ENCODE peak calls at places on chromosome 7, in eight cellular contexts. One of them, this sample, is unnamed.

GRCh38 chr7:99313204-99313573 is 12.5 kb upstream of the ARPC1A start:
- DNase-seq in CD8-positive, alpha-beta T cell: no peak
- DNase-seq in fibroblast of the aortic adventitia: no peak
- DNase-seq in ovary: no peak
- DNase-seq in AG04450: no peak
- DNase-seq in sigmoid colon: no peak
- DNase-seq in IMR-90: no peak
- DNase-seq in kidney epithelial cell: no peak
- DNase-seq in this sample: no peak

GRCh38 chr7:136869006-136869961 is 832 bp downstream of the CHRM2 start:
- DNase-seq in fibroblast of the aortic adventitia: no peak
- DNase-seq in sigmoid colon: peak; percentile 78
- DNase-seq in ovary: no peak
- DNase-seq in kidney epithelial cell: no peak
- DNase-seq in AG04450: no peak
- DNase-seq in IMR-90: peak; percentile 59
- DNase-seq in CD8-positive, alpha-beta T cell: no peak
- DNase-seq in this sample: peak; percentile 28

GRCh38 chr7:19117870-19118608 is 603 bp upstream of the TWIST1 start:
- DNase-seq in IMR-90: peak; percentile 21
- DNase-seq in fibroblast of the aortic adventitia: no peak
- DNase-seq in kidney epithelial cell: no peak
- DNase-seq in AG04450: no peak
- DNase-seq in CD8-positive, alpha-beta T cell: no peak
- DNase-seq in ovary: no peak
- DNase-seq in sigmoid colon: peak; percentile 66
- DNase-seq in this sample: peak; percentile 11

GRCh38 chr7:44196450-44196872 is 4.3 kb upstream of the YKT6 start:
- DNase-seq in sigmoid colon: peak; percentile 67
- DNase-seq in kidney epithelial cell: no peak
- DNase-seq in AG04450: no peak
- DNase-seq in fibroblast of the aortic adventitia: peak; percentile 73
- DNase-seq in IMR-90: peak; percentile 54
- DNase-seq in CD8-positive, alpha-beta T cell: no peak
- DNase-seq in ovary: no peak
- DNase-seq in this sample: peak; percentile 62

GRCh38 chr7:21099432-21099831 is 312.7 kb upstream of the SP8 start:
- DNase-seq in IMR-90: no peak
- DNase-seq in kidney epithelial cell: no peak
- DNase-seq in sigmoid colon: no peak
- DNase-seq in fibroblast of the aortic adventitia: no peak
- DNase-seq in CD8-positive, alpha-beta T cell: no peak
- DNase-seq in AG04450: no peak
- DNase-seq in ovary: no peak
- DNase-seq in this sample: no peak

GRCh38 chr7:54932818-54933543 is 85.8 kb upstream of the EGFR start:
- DNase-seq in kidney epithelial cell: peak; percentile 23
- DNase-seq in sigmoid colon: peak; percentile 84
- DNase-seq in ovary: peak; percentile 79
- DNase-seq in fibroblast of the aortic adventitia: peak; percentile 44
- DNase-seq in AG04450: peak; percentile 18
- DNase-seq in IMR-90: peak; percentile 66
- DNase-seq in CD8-positive, alpha-beta T cell: no peak
- DNase-seq in this sample: peak; percentile 60

GRCh38 chr7:133491846-133492652 is 239.2 kb downstream of the EXOC4 start:
- DNase-seq in kidney epithelial cell: peak; percentile 77
- DNase-seq in fibroblast of the aortic adventitia: peak; percentile 25
- DNase-seq in AG04450: no peak
- DNase-seq in ovary: no peak
- DNase-seq in IMR-90: peak; percentile 40
- DNase-seq in CD8-positive, alpha-beta T cell: no peak
- DNase-seq in sigmoid colon: no peak
- DNase-seq in this sample: peak; percentile 89

GRCh38 chr7:46003896-46004875 is 83.1 kb upstream of the IGFBP3 start:
- DNase-seq in ovary: no peak
- DNase-seq in fibroblast of the aortic adventitia: peak; percentile 60
- DNase-seq in IMR-90: peak; percentile 97
- DNase-seq in AG04450: peak; percentile 55
- DNase-seq in sigmoid colon: no peak
- DNase-seq in kidney epithelial cell: peak; percentile 82
- DNase-seq in CD8-positive, alpha-beta T cell: no peak
- DNase-seq in this sample: no peak

GRCh38 chr7:26857534-26858228 is 6.7 kb downstream of the SKAP2 start:
- DNase-seq in IMR-90: peak; percentile 67
- DNase-seq in AG04450: peak; percentile 34
- DNase-seq in ovary: peak; percentile 22
- DNase-seq in CD8-positive, alpha-beta T cell: no peak
- DNase-seq in sigmoid colon: peak; percentile 64
- DNase-seq in fibroblast of the aortic adventitia: no peak
- DNase-seq in kidney epithelial cell: no peak
- DNase-seq in this sample: peak; percentile 3

GRCh38 chr7:117072620-117073118 is 119.4 kb downstream of the ST7 start:
- DNase-seq in ovary: no peak
- DNase-seq in sigmoid colon: peak; percentile 71
- DNase-seq in fibroblast of the aortic adventitia: peak; percentile 63
- DNase-seq in IMR-90: peak; percentile 71
- DNase-seq in kidney epithelial cell: no peak
- DNase-seq in CD8-positive, alpha-beta T cell: no peak
- DNase-seq in AG04450: no peak
- DNase-seq in this sample: peak; percentile 47

GRCh38 chr7:139813689-139814088 is 15.4 kb upstream of the TBXAS1 start:
- DNase-seq in fibroblast of the aortic adventitia: no peak
- DNase-seq in IMR-90: no peak
- DNase-seq in CD8-positive, alpha-beta T cell: no peak
- DNase-seq in ovary: no peak
- DNase-seq in kidney epithelial cell: no peak
- DNase-seq in AG04450: no peak
- DNase-seq in sigmoid colon: no peak
- DNase-seq in this sample: no peak

GRCh38 chr7:13259908-13260307 is 572.5 kb downstream of the ARL4A start:
- DNase-seq in CD8-positive, alpha-beta T cell: no peak
- DNase-seq in kidney epithelial cell: no peak
- DNase-seq in AG04450: no peak
- DNase-seq in sigmoid colon: no peak
- DNase-seq in IMR-90: no peak
- DNase-seq in ovary: no peak
- DNase-seq in fibroblast of the aortic adventitia: no peak
- DNase-seq in this sample: no peak

GRCh38 chr7:114047889-114048288 is 129.1 kb upstream of the PPP1R3A start:
- DNase-seq in kidney epithelial cell: peak; percentile 48
- DNase-seq in AG04450: peak; percentile 42
- DNase-seq in IMR-90: peak; percentile 69
- DNase-seq in fibroblast of the aortic adventitia: peak; percentile 70
- DNase-seq in sigmoid colon: no peak
- DNase-seq in CD8-positive, alpha-beta T cell: no peak
- DNase-seq in ovary: no peak
- DNase-seq in this sample: peak; percentile 67

GRCh38 chr7:98669417-98670015 is 52.4 kb downstream of the NPTX2 start:
- DNase-seq in CD8-positive, alpha-beta T cell: no peak
- DNase-seq in sigmoid colon: no peak
- DNase-seq in AG04450: no peak
- DNase-seq in ovary: no peak
- DNase-seq in IMR-90: no peak
- DNase-seq in kidney epithelial cell: no peak
- DNase-seq in fibroblast of the aortic adventitia: no peak
- DNase-seq in this sample: no peak

GRCh38 chr7:143013473-143013872 is 13.5 kb downstream of the OR9A2 start:
- DNase-seq in ovary: no peak
- DNase-seq in AG04450: no peak
- DNase-seq in sigmoid colon: no peak
- DNase-seq in kidney epithelial cell: no peak
- DNase-seq in CD8-positive, alpha-beta T cell: no peak
- DNase-seq in fibroblast of the aortic adventitia: no peak
- DNase-seq in IMR-90: no peak
- DNase-seq in this sample: no peak

GRCh38 chr7:55546826-55547225 is 25.5 kb downstream of the VOPP1 start:
- DNase-seq in AG04450: no peak
- DNase-seq in ovary: no peak
- DNase-seq in fibroblast of the aortic adventitia: peak; percentile 75
- DNase-seq in IMR-90: peak; percentile 79
- DNase-seq in kidney epithelial cell: peak; percentile 78
- DNase-seq in CD8-positive, alpha-beta T cell: no peak
- DNase-seq in sigmoid colon: peak; percentile 80
- DNase-seq in this sample: peak; percentile 57

GRCh38 chr7:106045592-106045991 is 66.5 kb downstream of the SYPL1 start:
- DNase-seq in sigmoid colon: no peak
- DNase-seq in IMR-90: peak; percentile 59
- DNase-seq in CD8-positive, alpha-beta T cell: no peak
- DNase-seq in fibroblast of the aortic adventitia: peak; percentile 73
- DNase-seq in AG04450: peak; percentile 21
- DNase-seq in kidney epithelial cell: no peak
- DNase-seq in ovary: no peak
- DNase-seq in this sample: no peak

GRCh38 chr7:70410134-70410750 is 721.7 kb upstream of the GALNT17 start:
- DNase-seq in kidney epithelial cell: no peak
- DNase-seq in fibroblast of the aortic adventitia: no peak
- DNase-seq in AG04450: no peak
- DNase-seq in sigmoid colon: no peak
- DNase-seq in CD8-positive, alpha-beta T cell: no peak
- DNase-seq in IMR-90: no peak
- DNase-seq in ovary: no peak
- DNase-seq in this sample: no peak

GRCh38 chr7:97015279-97015678 is 9.4 kb downstream of the DLX5 start:
- DNase-seq in ovary: no peak
- DNase-seq in AG04450: no peak
- DNase-seq in CD8-positive, alpha-beta T cell: no peak
- DNase-seq in sigmoid colon: no peak
- DNase-seq in IMR-90: no peak
- DNase-seq in fibroblast of the aortic adventitia: no peak
- DNase-seq in kidney epithelial cell: no peak
- DNase-seq in this sample: no peak

GRCh38 chr7:114086491-114086905 is 167.7 kb upstream of the PPP1R3A start:
- DNase-seq in kidney epithelial cell: no peak
- DNase-seq in fibroblast of the aortic adventitia: no peak
- DNase-seq in IMR-90: no peak
- DNase-seq in CD8-positive, alpha-beta T cell: no peak
- DNase-seq in ovary: no peak
- DNase-seq in AG04450: no peak
- DNase-seq in sigmoid colon: peak; percentile 75
- DNase-seq in this sample: no peak

GRCh38 chr7:39810710-39811109 is 139.3 kb upstream of the CDK13 start:
- DNase-seq in IMR-90: no peak
- DNase-seq in kidney epithelial cell: no peak
- DNase-seq in ovary: no peak
- DNase-seq in fibroblast of the aortic adventitia: no peak
- DNase-seq in sigmoid colon: no peak
- DNase-seq in CD8-positive, alpha-beta T cell: no peak
- DNase-seq in AG04450: no peak
- DNase-seq in this sample: no peak

GRCh38 chr7:151018421-151019129 is 5.7 kb downstream of the ATG9B start:
- DNase-seq in IMR-90: no peak
- DNase-seq in fibroblast of the aortic adventitia: no peak
- DNase-seq in CD8-positive, alpha-beta T cell: peak; percentile 68
- DNase-seq in kidney epithelial cell: no peak
- DNase-seq in AG04450: no peak
- DNase-seq in ovary: no peak
- DNase-seq in sigmoid colon: no peak
- DNase-seq in this sample: no peak

DNA sequence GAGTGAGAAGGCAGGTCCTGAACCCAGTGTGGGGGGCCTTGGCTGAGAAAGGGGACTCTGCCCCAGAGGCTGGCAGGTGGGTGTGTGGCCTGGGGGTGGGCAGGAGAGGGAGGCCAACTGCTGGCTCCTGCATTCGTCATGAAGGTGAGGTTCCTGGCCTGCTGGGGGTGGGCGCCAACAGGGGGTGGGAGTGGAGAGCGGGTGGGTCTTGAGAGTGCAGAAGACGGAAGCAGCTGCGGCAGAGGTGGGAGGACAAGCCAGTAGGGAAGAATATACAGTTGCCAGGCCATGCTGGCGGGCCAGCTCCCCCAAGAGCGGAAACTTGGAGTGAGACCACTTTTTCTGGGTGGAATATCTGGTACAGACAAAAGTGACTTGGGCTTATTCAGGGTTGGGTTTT is 23.4 kb downstream of the GHRHR start:
- DNase-seq in AG04450: no peak
- DNase-seq in ovary: no peak
- DNase-seq in CD8-positive, alpha-beta T cell: no peak
- DNase-seq in sigmoid colon: no peak
- DNase-seq in kidney epithelial cell: no peak
- DNase-seq in IMR-90: no peak
- DNase-seq in fibroblast of the aortic adventitia: no peak
- DNase-seq in this sample: no peak
- H3K4me3 ChIP-seq in AG04450: no peak overlapping the region
- H3K4me3 ChIP-seq in ovary: no peak overlapping the region
- H3K4me3 ChIP-seq in CD8-positive, alpha-beta T cell: no peak overlapping the region
- H3K4me3 ChIP-seq in sigmoid colon: no peak overlapping the region
- H3K4me3 ChIP-seq in kidney epithelial cell: no peak overlapping the region
- H3K4me3 ChIP-seq in IMR-90: no peak overlapping the region
- H3K4me3 ChIP-seq in fibroblast of the aortic adventitia: no peak overlapping the region
- H3K4me3 ChIP-seq in this sample: no peak overlapping the region

DNA sequence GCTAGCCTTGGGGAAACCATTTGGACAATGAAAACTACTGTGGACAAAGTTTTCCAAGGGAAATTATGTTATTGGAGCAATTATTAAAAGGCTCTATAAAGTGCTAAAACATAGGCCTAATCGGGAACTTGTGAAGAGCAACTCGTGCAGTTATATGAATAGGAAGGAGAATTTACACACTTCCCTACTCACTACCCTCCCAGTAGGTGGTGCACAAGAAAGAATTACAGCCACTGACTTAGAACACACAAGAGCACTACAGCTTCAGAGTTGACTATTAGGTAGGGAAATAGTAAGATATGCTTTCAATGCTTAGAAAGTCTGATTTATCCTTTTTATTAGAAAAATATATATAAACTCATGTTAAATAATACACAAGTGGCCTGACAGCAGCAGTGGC is 47.2 kb downstream of the GSAP start:
- DNase-seq in IMR-90: peak; percentile 16
- DNase-seq in sigmoid colon: no peak
- DNase-seq in AG04450: no peak
- DNase-seq in CD8-positive, alpha-beta T cell: no peak
- DNase-seq in ovary: no peak
- DNase-seq in fibroblast of the aortic adventitia: peak; percentile 6
- DNase-seq in kidney epithelial cell: no peak
- DNase-seq in this sample: peak; percentile 18
- TF ChIP-seq CTCF in IMR-90: no peak
- TF ChIP-seq CTCF in sigmoid colon: no peak
- TF ChIP-seq CTCF in AG04450: peak; percentile 14
- TF ChIP-seq CTCF in CD8-positive, alpha-beta T cell: no peak
- TF ChIP-seq CTCF in ovary: no peak
- TF ChIP-seq CTCF in fibroblast of the aortic adventitia: no peak
- TF ChIP-seq CTCF in kidney epithelial cell: no peak
- TF ChIP-seq CTCF in this sample: peak; percentile 23

DNA sequence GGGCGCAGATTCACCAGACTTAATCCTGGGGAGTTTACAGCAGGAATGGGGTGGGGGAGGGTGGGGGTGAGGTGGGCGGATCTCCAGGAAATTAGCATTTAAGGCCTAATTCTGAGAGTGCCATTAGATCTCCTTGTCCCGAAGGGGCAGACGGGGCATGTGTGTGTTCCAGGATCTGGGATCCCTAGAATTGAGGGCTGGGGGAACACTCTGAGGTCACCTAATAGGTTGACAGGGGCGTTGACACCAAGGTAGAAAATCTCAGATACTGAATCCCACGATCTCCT is 9.4 kb upstream of the EPHB4 start:
- DNase-seq in CD8-positive, alpha-beta T cell: no peak
- DNase-seq in IMR-90: no peak
- DNase-seq in AG04450: no peak
- DNase-seq in fibroblast of the aortic adventitia: no peak
- DNase-seq in kidney epithelial cell: no peak
- DNase-seq in sigmoid colon: no peak
- DNase-seq in ovary: no peak
- DNase-seq in this sample: no peak
- H3K4me3 ChIP-seq in CD8-positive, alpha-beta T cell: peak overlapping the region; percentile 64
- H3K4me3 ChIP-seq in IMR-90: no peak overlapping the region
- H3K4me3 ChIP-seq in AG04450: no peak overlapping the region
- H3K4me3 ChIP-seq in fibroblast of the aortic adventitia: no peak overlapping the region
- H3K4me3 ChIP-seq in kidney epithelial cell: no peak overlapping the region
- H3K4me3 ChIP-seq in sigmoid colon: peak overlapping the region; percentile 36
- H3K4me3 ChIP-seq in ovary: peak overlapping the region; percentile 40
- H3K4me3 ChIP-seq in this sample: peak overlapping the region; percentile 47

GRCh38 chr7:36967387-36967786 is 243.1 kb upstream of the AOAH start:
- DNase-seq in fibroblast of the aortic adventitia: peak; percentile 80
- DNase-seq in ovary: peak; percentile 63
- DNase-seq in sigmoid colon: peak; percentile 83
- DNase-seq in kidney epithelial cell: no peak
- DNase-seq in CD8-positive, alpha-beta T cell: no peak
- DNase-seq in AG04450: peak; percentile 21
- DNase-seq in IMR-90: peak; percentile 62
- DNase-seq in this sample: peak; percentile 68
- TF ChIP-seq CTCF in fibroblast of the aortic adventitia: peak; percentile 85
- TF ChIP-seq CTCF in ovary: peak; percentile 65
- TF ChIP-seq CTCF in sigmoid colon: peak; percentile 64
- TF ChIP-seq CTCF in kidney epithelial cell: peak; percentile 72
- TF ChIP-seq CTCF in CD8-positive, alpha-beta T cell: no peak
- TF ChIP-seq CTCF in AG04450: peak; percentile 86
- TF ChIP-seq CTCF in IMR-90: peak; percentile 81
- TF ChIP-seq CTCF in this sample: peak; percentile 89